ENCODE peak calls at places on chromosomes 6 and 20, in eight cellular contexts. G, L, A, I, N, Z, F and C are unnamed samples.

GRCh38 chr6:21893778-21894177 is 300.2 kb downstream of the SOX4 start:
- DNase-seq in N (no peak), F (no peak), A (no peak), Z (no peak), G (no peak), I (no peak), L (no peak), C (no peak)

GRCh38 chr6:23633986-23634385 is 492.0 kb upstream of the NRSN1 start:
- DNase-seq in I (no peak), L (no peak), F (no peak), A (no peak), N (no peak), G (no peak), Z (no peak), C (peak; percentile 84)

GRCh38 chr6:35049885-35050284 is 91.3 kb downstream of the TCP11 start:
- DNase-seq in N (peak; percentile 61), L (no peak), G (peak; percentile 56), F (no peak), Z (peak; percentile 61), A (peak; percentile 93), I (no peak), C (peak; percentile 42)

GRCh38 chr6:162056745-162057144 is 670.8 kb downstream of the PRKN start:
- DNase-seq in L (no peak), F (no peak), G (no peak), Z (peak; percentile 74), A (no peak), I (peak; percentile 69), N (peak; percentile 28), C (no peak)

GRCh38 chr20:51042064-51042463 is 19.2 kb upstream of the KCNG1 start:
- DNase-seq in F (no peak), G (no peak), I (peak; percentile 50), A (peak; percentile 47), N (no peak), Z (no peak), L (no peak), C (no peak)

GRCh38 chr6:45003961-45004360 is 324.2 kb upstream of the RUNX2 start:
- DNase-seq in A (no peak), I (no peak), G (no peak), L (no peak), N (no peak), F (no peak), Z (no peak), C (no peak)

GRCh38 chr6:105135056-105135455 is 44.8 kb downstream of the POPDC3 start:
- DNase-seq in Z (peak; percentile 3), I (no peak), L (no peak), G (no peak), F (no peak), A (peak; percentile 18), N (no peak), C (peak; percentile 7)

GRCh38 chr6:43628392-43629103 is 516 bp downstream of the GTPBP2 start:
- DNase-seq in L (peak; percentile 74), I (peak; percentile 75), N (peak; percentile 72), F (peak; percentile 79), G (peak; percentile 63), A (peak; percentile 34), Z (peak; percentile 42), C (peak; percentile 45)

GRCh38 chr6:119182875-119183274 is 104.4 kb upstream of the FAM184A start:
- DNase-seq in G (no peak), Z (no peak), L (no peak), I (no peak), F (no peak), N (no peak), A (no peak), C (no peak)

GRCh38 chr20:62704341-62704948 is 4.2 kb upstream of the NTSR1 start:
- DNase-seq in L (no peak), G (peak; percentile 68), A (peak; percentile 95), Z (peak; percentile 86), F (no peak), I (no peak), N (peak; percentile 87), C (peak; percentile 89)

GRCh38 chr20:39857188-39857587 is 831.8 kb downstream of the MAFB start:
- DNase-seq in I (no peak), G (no peak), F (no peak), Z (no peak), N (no peak), L (no peak), A (no peak), C (no peak)

GRCh38 chr20:33211817-33212424 is 5.2 kb upstream of the BPIFA3 start:
- DNase-seq in A (peak; percentile 33), I (peak; percentile 82), Z (peak; percentile 34), N (peak; percentile 88), L (peak; percentile 57), F (peak; percentile 51), G (peak; percentile 26), C (peak; percentile 70)

GRCh38 chr6:155200012-155200411 is 63.8 kb upstream of the CLDN20 start:
- DNase-seq in Z (peak; percentile 77), N (no peak), G (no peak), I (no peak), A (peak; percentile 21), L (no peak), F (no peak), C (no peak)